ENCODE peak calls at places on chromosomes 3 and 15, in ten cellular contexts. Q is esophagus squamous epithelium, Y is left ventricle myocardium inferior, R is endothelial cell of umbilical vein, U is AG04450, Z is osteoblast, I is uterus, B is lower lobe of right lung, K is MM.1S, H is tibial nerve. L is an unnamed sample.

GRCh38 chr15:46129145-46129544 is 494.3 kb downstream of the SQOR start:
- DNase-seq in B (no peak), U (peak; percentile 6), Z (no peak), Q (no peak), K (no peak), I (no peak), H (no peak), Y (no peak), R (no peak), L (no peak)

GRCh38 chr3:108024146-108024836 is 66.5 kb downstream of the CD47 start:
- DNase-seq in I (no peak), Z (no peak), U (no peak), Q (no peak), B (no peak), K (no peak), H (no peak), R (peak; percentile 65), Y (no peak), L (no peak)

GRCh38 chr15:88630141-88630721 is 8.6 kb upstream of the ISG20 start:
- DNase-seq in H (no peak), U (no peak), K (no peak), R (peak; percentile 55), Z (peak; percentile 87), B (no peak), Q (no peak), I (no peak), Y (no peak), L (no peak)

GRCh38 chr15:31366169-31366734 is 39.6 kb downstream of the KLF13 start:
- DNase-seq in Q (no peak), R (no peak), B (peak; percentile 74), U (no peak), K (no peak), Y (peak; percentile 64), Z (peak; percentile 78), H (peak; percentile 37), I (peak; percentile 40), L (peak; percentile 51)

GRCh38 chr3:142861926-142862325 is 27.0 kb downstream of the PCOLCE2 start:
- DNase-seq in Z (no peak), Q (no peak), I (no peak), K (no peak), U (no peak), B (no peak), R (no peak), H (no peak), Y (no peak), L (no peak)

GRCh38 chr15:81400640-81401236 is 26.7 kb upstream of the TMC3 start:
- DNase-seq in I (no peak), U (peak; percentile 27), Y (no peak), H (no peak), B (no peak), Z (no peak), K (peak; percentile 64), Q (no peak), R (peak; percentile 71), L (no peak)

GRCh38 chr3:174191895-174192294 is 667.2 kb upstream of the NAALADL2 start:
- DNase-seq in Q (no peak), Z (no peak), B (no peak), H (no peak), I (no peak), Y (no peak), U (no peak), K (no peak), R (peak; percentile 54), L (no peak)

GRCh38 chr3:64763980-64764379 is 76.2 kb upstream of the ADAMTS9 start:
- DNase-seq in I (no peak), H (no peak), Q (no peak), Z (no peak), B (no peak), U (no peak), R (no peak), Y (no peak), K (no peak), L (no peak)

GRCh38 chr3:72338082-72338941 is 509.9 kb downstream of the SHQ1 start:
- DNase-seq in U (no peak), K (no peak), B (no peak), Z (peak; percentile 89), I (no peak), R (peak; percentile 16), Q (no peak), H (no peak), Y (no peak), L (no peak)

GRCh38 chr3:30684361-30684760 is 78.0 kb downstream of the TGFBR2 start:
- DNase-seq in K (no peak), U (no peak), R (no peak), B (no peak), I (no peak), Z (no peak), Y (no peak), Q (no peak), H (no peak), L (no peak)

GRCh38 chr15:68418611-68419161 is 13.3 kb downstream of the ITGA11 start:
- DNase-seq in I (peak; percentile 60), U (peak; percentile 82), Q (no peak), R (peak; percentile 43), H (no peak), Y (no peak), K (no peak), Z (peak; percentile 77), B (no peak), L (peak; percentile 28)

GRCh38 chr3:50194903-50195500 is 3.6 kb downstream of the GNAT1 start:
- DNase-seq in Z (no peak), Y (no peak), Q (no peak), B (no peak), I (no peak), R (no peak), K (no peak), U (no peak), H (no peak), L (no peak)

GRCh38 chr3:142447308-142447851 is 457 bp downstream of the XRN1 start:
- DNase-seq in Q (no peak), Z (peak; percentile 64), H (no peak), R (peak; percentile 64), Y (peak; percentile 22), K (peak; percentile 37), I (no peak), U (no peak), B (peak; percentile 61), L (peak; percentile 72)

GRCh38 chr15:92808611-92809063 is 91.5 kb upstream of the CHD2 start:
- DNase-seq in Z (peak; percentile 95), R (no peak), H (no peak), Q (no peak), B (peak; percentile 74), U (no peak), K (no peak), I (peak; percentile 57), Y (peak; percentile 51), L (no peak)

GRCh38 chr3:149582395-149582794 is 75.4 kb downstream of the WWTR1 start:
- DNase-seq in U (no peak), Z (no peak), Q (no peak), I (no peak), H (no peak), Y (no peak), R (no peak), B (no peak), K (no peak), L (no peak)

GRCh38 chr3:11576453-11576852 is 67.3 kb downstream of the VGLL4 start:
- DNase-seq in K (no peak), Y (no peak), Q (no peak), U (no peak), Z (no peak), B (no peak), H (no peak), R (no peak), I (peak; percentile 16), L (no peak)
- H3K27ac ChIP-seq in K (no peak overlapping the region), Y (peak overlapping the region; percentile 26), Q (no peak overlapping the region), U (peak overlapping the region; percentile 11), Z (peak overlapping the region; percentile 63), B (no peak overlapping the region), H (peak overlapping the region; percentile 58), R (no peak overlapping the region), I (peak overlapping the region; percentile 26), L (no peak overlapping the region)

GRCh38 chr15:43465105-43465504 is 27.9 kb downstream of the TP53BP1 start:
- DNase-seq in B (no peak), R (no peak), Z (peak; percentile 30), U (peak; percentile 64), I (no peak), Y (no peak), Q (no peak), H (no peak), K (no peak), L (no peak)
- H3K4me3 ChIP-seq in B (no peak overlapping the region), R (no peak overlapping the region), Z (no peak overlapping the region), U (no peak overlapping the region), I (no peak overlapping the region), Y (no peak overlapping the region), Q (no peak overlapping the region), H (no peak overlapping the region), K (no peak overlapping the region), L (no peak overlapping the region)

GRCh38 chr3:9820944-9821343 is 10.9 kb downstream of the TTLL3 start:
- DNase-seq in H (no peak), Q (no peak), Z (peak; percentile 69), B (no peak), I (no peak), K (no peak), R (peak; percentile 18), Y (no peak), U (no peak), L (no peak)
- TF ChIP-seq CTCF in H (no peak), Q (no peak), Z (peak; percentile 43), B (peak; percentile 12), I (no peak), K (no peak), R (peak; percentile 49), Y (peak; percentile 18), U (peak; percentile 52), L (no peak)

GRCh38 chr3:133292251-133292650 is 107.6 kb upstream of the BFSP2 start:
- DNase-seq in B (no peak), Z (no peak), U (no peak), Q (no peak), K (no peak), Y (no peak), I (no peak), H (no peak), R (peak; percentile 81), L (no peak)

GRCh38 chr3:133294253-133294652 is 105.6 kb upstream of the BFSP2 start:
- DNase-seq in Z (no peak), Q (no peak), H (no peak), K (no peak), B (no peak), U (no peak), I (no peak), Y (no peak), R (peak; percentile 34), L (no peak)

GRCh38 chr3:133283958-133284807 is 115.7 kb upstream of the BFSP2 start:
- DNase-seq in Y (no peak), K (no peak), H (no peak), Q (no peak), U (no peak), Z (no peak), R (no peak), I (no peak), B (no peak), L (no peak)

GRCh38 chr3:133293397-133294107 is 106.3 kb upstream of the BFSP2 start:
- DNase-seq in R (peak; percentile 15), U (no peak), K (no peak), H (no peak), Z (no peak), Q (no peak), Y (no peak), B (no peak), I (no peak), L (no peak)

DNA sequence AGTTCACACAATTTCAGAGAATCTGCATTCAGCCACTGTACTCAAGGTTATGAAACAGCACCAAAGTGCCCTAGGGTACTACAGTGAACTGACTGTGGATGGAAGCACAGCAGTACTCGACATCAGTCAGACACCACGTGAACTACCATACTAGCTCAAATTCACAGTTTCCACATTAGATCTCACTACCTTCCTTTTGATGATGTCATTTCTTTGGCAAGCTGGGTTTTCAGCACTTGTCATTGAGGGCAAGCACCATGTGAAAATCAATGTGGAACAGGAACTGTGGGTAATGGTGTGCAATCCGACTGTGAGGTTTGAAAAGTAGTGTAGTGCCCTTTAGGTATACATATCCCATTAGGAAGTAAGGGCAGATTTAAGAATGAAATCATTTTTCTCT is 110.5 kb upstream of the BFSP2 start:
- DNase-seq in K (no peak), U (no peak), Y (no peak), B (no peak), I (no peak), H (no peak), R (peak; percentile 11), Z (no peak), Q (no peak), L (no peak)
- H3K27ac ChIP-seq in K (no peak overlapping the region), U (no peak overlapping the region), Y (no peak overlapping the region), B (no peak overlapping the region), I (no peak overlapping the region), H (no peak overlapping the region), R (no peak overlapping the region), Z (no peak overlapping the region), Q (no peak overlapping the region), L (no peak overlapping the region)